ENCODE peak calls at places on chromosomes 6 and 20, in seven cellular contexts. One of them, this sample, is unnamed.

GRCh38 chr6:101539510-101540245 is 146.2 kb downstream of the GRIK2 start:
- DNase-seq in germinal center: no peak
- DNase-seq in iPS DF 19.7: no peak
- DNase-seq in GM04503: peak
- DNase-seq in putamen: no peak
- DNase-seq in KG1: no peak
- DNase-seq in activated CD4-positive, alpha-beta T cell treated with anti-CD3 and anti-CD28 coated beads, Interleukin-2, amount 50 U/mL, for 24 hours: no peak
- DNase-seq in this sample: no peak

GRCh38 chr6:36131517-36132220 is 1.4 kb downstream of the MAPK13 start:
- DNase-seq in germinal center: peak
- DNase-seq in iPS DF 19.7: no peak
- DNase-seq in GM04503: no peak
- DNase-seq in putamen: no peak
- DNase-seq in KG1: no peak
- DNase-seq in activated CD4-positive, alpha-beta T cell treated with anti-CD3 and anti-CD28 coated beads, Interleukin-2, amount 50 U/mL, for 24 hours: no peak
- DNase-seq in this sample: peak

GRCh38 chr20:52847739-52848359 is 124.3 kb upstream of the TSHZ2 start:
- DNase-seq in germinal center: no peak
- DNase-seq in iPS DF 19.7: no peak
- DNase-seq in GM04503: no peak
- DNase-seq in putamen: no peak
- DNase-seq in KG1: no peak
- DNase-seq in activated CD4-positive, alpha-beta T cell treated with anti-CD3 and anti-CD28 coated beads, Interleukin-2, amount 50 U/mL, for 24 hours: no peak
- DNase-seq in this sample: no peak

GRCh38 chr6:128491643-128492206 is 28.7 kb downstream of the PTPRK start:
- DNase-seq in germinal center: no peak
- DNase-seq in iPS DF 19.7: no peak
- DNase-seq in GM04503: no peak
- DNase-seq in putamen: no peak
- DNase-seq in KG1: no peak
- DNase-seq in activated CD4-positive, alpha-beta T cell treated with anti-CD3 and anti-CD28 coated beads, Interleukin-2, amount 50 U/mL, for 24 hours: no peak
- DNase-seq in this sample: no peak

GRCh38 chr20:9838035-9838377 is 870 bp downstream of the PAK5 start:
- DNase-seq in germinal center: no peak
- DNase-seq in iPS DF 19.7: no peak
- DNase-seq in GM04503: no peak
- DNase-seq in putamen: peak
- DNase-seq in KG1: no peak
- DNase-seq in activated CD4-positive, alpha-beta T cell treated with anti-CD3 and anti-CD28 coated beads, Interleukin-2, amount 50 U/mL, for 24 hours: no peak
- DNase-seq in this sample: no peak

GRCh38 chr6:3455121-3455489 is 1.7 kb downstream of the SLC22A23 start:
- DNase-seq in germinal center: no peak
- DNase-seq in iPS DF 19.7: no peak
- DNase-seq in GM04503: no peak
- DNase-seq in putamen: peak
- DNase-seq in KG1: no peak
- DNase-seq in activated CD4-positive, alpha-beta T cell treated with anti-CD3 and anti-CD28 coated beads, Interleukin-2, amount 50 U/mL, for 24 hours: no peak
- DNase-seq in this sample: no peak

GRCh38 chr20:52083627-52084232 is 107.8 kb downstream of the ZFP64 start:
- DNase-seq in germinal center: peak
- DNase-seq in iPS DF 19.7: peak
- DNase-seq in GM04503: no peak
- DNase-seq in putamen: peak
- DNase-seq in KG1: no peak
- DNase-seq in activated CD4-positive, alpha-beta T cell treated with anti-CD3 and anti-CD28 coated beads, Interleukin-2, amount 50 U/mL, for 24 hours: no peak
- DNase-seq in this sample: peak

GRCh38 chr20:4437131-4437530 is 284.6 kb upstream of the PRND start:
- DNase-seq in germinal center: no peak
- DNase-seq in iPS DF 19.7: no peak
- DNase-seq in GM04503: no peak
- DNase-seq in putamen: no peak
- DNase-seq in KG1: no peak
- DNase-seq in activated CD4-positive, alpha-beta T cell treated with anti-CD3 and anti-CD28 coated beads, Interleukin-2, amount 50 U/mL, for 24 hours: no peak
- DNase-seq in this sample: no peak

GRCh38 chr6:44000164-44000842 is 126.9 kb downstream of the MRPL14 start:
- DNase-seq in germinal center: peak
- DNase-seq in iPS DF 19.7: no peak
- DNase-seq in GM04503: no peak
- DNase-seq in putamen: no peak
- DNase-seq in KG1: no peak
- DNase-seq in activated CD4-positive, alpha-beta T cell treated with anti-CD3 and anti-CD28 coated beads, Interleukin-2, amount 50 U/mL, for 24 hours: no peak
- DNase-seq in this sample: peak

GRCh38 chr20:15039088-15039762 is 701.8 kb upstream of the FLRT3 start:
- DNase-seq in germinal center: no peak
- DNase-seq in iPS DF 19.7: no peak
- DNase-seq in GM04503: no peak
- DNase-seq in putamen: no peak
- DNase-seq in KG1: no peak
- DNase-seq in activated CD4-positive, alpha-beta T cell treated with anti-CD3 and anti-CD28 coated beads, Interleukin-2, amount 50 U/mL, for 24 hours: no peak
- DNase-seq in this sample: no peak

GRCh38 chr6:36252005-36252404 is 17.9 kb upstream of the PNPLA1 start:
- DNase-seq in germinal center: no peak
- DNase-seq in iPS DF 19.7: no peak
- DNase-seq in GM04503: no peak
- DNase-seq in putamen: no peak
- DNase-seq in KG1: no peak
- DNase-seq in activated CD4-positive, alpha-beta T cell treated with anti-CD3 and anti-CD28 coated beads, Interleukin-2, amount 50 U/mL, for 24 hours: no peak
- DNase-seq in this sample: no peak

GRCh38 chr6:157620905-157621304 is 202.1 kb upstream of the SNX9 start:
- DNase-seq in germinal center: no peak
- DNase-seq in iPS DF 19.7: no peak
- DNase-seq in GM04503: no peak
- DNase-seq in putamen: no peak
- DNase-seq in KG1: no peak
- DNase-seq in activated CD4-positive, alpha-beta T cell treated with anti-CD3 and anti-CD28 coated beads, Interleukin-2, amount 50 U/mL, for 24 hours: no peak
- DNase-seq in this sample: no peak

GRCh38 chr6:12578097-12578496 is 138.5 kb upstream of the PHACTR1 start:
- DNase-seq in germinal center: no peak
- DNase-seq in iPS DF 19.7: no peak
- DNase-seq in GM04503: no peak
- DNase-seq in putamen: no peak
- DNase-seq in KG1: no peak
- DNase-seq in activated CD4-positive, alpha-beta T cell treated with anti-CD3 and anti-CD28 coated beads, Interleukin-2, amount 50 U/mL, for 24 hours: no peak
- DNase-seq in this sample: no peak

GRCh38 chr6:30075094-30075986 is at the start of gene RNF39:
- DNase-seq in germinal center: no peak
- DNase-seq in iPS DF 19.7: no peak
- DNase-seq in GM04503: no peak
- DNase-seq in putamen: no peak
- DNase-seq in KG1: no peak
- DNase-seq in activated CD4-positive, alpha-beta T cell treated with anti-CD3 and anti-CD28 coated beads, Interleukin-2, amount 50 U/mL, for 24 hours: no peak
- DNase-seq in this sample: no peak

GRCh38 chr6:5767471-5767870 is 239.3 kb downstream of the NRN1 start:
- DNase-seq in germinal center: no peak
- DNase-seq in iPS DF 19.7: no peak
- DNase-seq in GM04503: no peak
- DNase-seq in putamen: no peak
- DNase-seq in KG1: no peak
- DNase-seq in activated CD4-positive, alpha-beta T cell treated with anti-CD3 and anti-CD28 coated beads, Interleukin-2, amount 50 U/mL, for 24 hours: no peak
- DNase-seq in this sample: no peak

GRCh38 chr20:33947709-33948295 is 45.9 kb upstream of the RALY start:
- DNase-seq in germinal center: peak
- DNase-seq in iPS DF 19.7: peak
- DNase-seq in GM04503: no peak
- DNase-seq in putamen: no peak
- DNase-seq in KG1: no peak
- DNase-seq in activated CD4-positive, alpha-beta T cell treated with anti-CD3 and anti-CD28 coated beads, Interleukin-2, amount 50 U/mL, for 24 hours: no peak
- DNase-seq in this sample: peak

GRCh38 chr6:146650799-146651481 is 52.2 kb downstream of the ADGB start:
- DNase-seq in germinal center: no peak
- DNase-seq in iPS DF 19.7: no peak
- DNase-seq in GM04503: peak
- DNase-seq in putamen: no peak
- DNase-seq in KG1: no peak
- DNase-seq in activated CD4-positive, alpha-beta T cell treated with anti-CD3 and anti-CD28 coated beads, Interleukin-2, amount 50 U/mL, for 24 hours: no peak
- DNase-seq in this sample: no peak

GRCh38 chr6:150734235-150734634 is 131.3 kb upstream of the MTHFD1L start:
- DNase-seq in germinal center: no peak
- DNase-seq in iPS DF 19.7: no peak
- DNase-seq in GM04503: no peak
- DNase-seq in putamen: no peak
- DNase-seq in KG1: no peak
- DNase-seq in activated CD4-positive, alpha-beta T cell treated with anti-CD3 and anti-CD28 coated beads, Interleukin-2, amount 50 U/mL, for 24 hours: no peak
- DNase-seq in this sample: no peak

GRCh38 chr6:68368845-68369244 is 266.2 kb upstream of the ADGRB3 start:
- DNase-seq in germinal center: no peak
- DNase-seq in iPS DF 19.7: no peak
- DNase-seq in GM04503: no peak
- DNase-seq in putamen: no peak
- DNase-seq in KG1: no peak
- DNase-seq in activated CD4-positive, alpha-beta T cell treated with anti-CD3 and anti-CD28 coated beads, Interleukin-2, amount 50 U/mL, for 24 hours: no peak
- DNase-seq in this sample: no peak

GRCh38 chr6:37696841-37697735 is 595 bp downstream of the MDGA1 start:
- DNase-seq in germinal center: peak
- DNase-seq in iPS DF 19.7: no peak
- DNase-seq in GM04503: no peak
- DNase-seq in putamen: no peak
- DNase-seq in KG1: no peak
- DNase-seq in activated CD4-positive, alpha-beta T cell treated with anti-CD3 and anti-CD28 coated beads, Interleukin-2, amount 50 U/mL, for 24 hours: peak
- DNase-seq in this sample: peak

GRCh38 chr6:75852721-75853120 is 103.7 kb downstream of the MYO6 start:
- DNase-seq in germinal center: no peak
- DNase-seq in iPS DF 19.7: no peak
- DNase-seq in GM04503: no peak
- DNase-seq in putamen: no peak
- DNase-seq in KG1: no peak
- DNase-seq in activated CD4-positive, alpha-beta T cell treated with anti-CD3 and anti-CD28 coated beads, Interleukin-2, amount 50 U/mL, for 24 hours: no peak
- DNase-seq in this sample: no peak

GRCh38 chr6:152816055-152816454 is 65.5 kb downstream of the VIP start:
- DNase-seq in germinal center: no peak
- DNase-seq in iPS DF 19.7: no peak
- DNase-seq in GM04503: no peak
- DNase-seq in putamen: no peak
- DNase-seq in KG1: no peak
- DNase-seq in activated CD4-positive, alpha-beta T cell treated with anti-CD3 and anti-CD28 coated beads, Interleukin-2, amount 50 U/mL, for 24 hours: no peak
- DNase-seq in this sample: no peak

GRCh38 chr6:3389390-3390167 is 67.3 kb downstream of the SLC22A23 start:
- DNase-seq in germinal center: no peak
- DNase-seq in iPS DF 19.7: no peak
- DNase-seq in GM04503: peak
- DNase-seq in putamen: peak
- DNase-seq in KG1: no peak
- DNase-seq in activated CD4-positive, alpha-beta T cell treated with anti-CD3 and anti-CD28 coated beads, Interleukin-2, amount 50 U/mL, for 24 hours: no peak
- DNase-seq in this sample: no peak

GRCh38 chr6:36204068-36204753 is 7.7 kb downstream of the BRPF3 start:
- DNase-seq in germinal center: peak
- DNase-seq in iPS DF 19.7: no peak
- DNase-seq in GM04503: no peak
- DNase-seq in putamen: no peak
- DNase-seq in KG1: peak
- DNase-seq in activated CD4-positive, alpha-beta T cell treated with anti-CD3 and anti-CD28 coated beads, Interleukin-2, amount 50 U/mL, for 24 hours: no peak
- DNase-seq in this sample: no peak

GRCh38 chr20:62307226-62308101 is 4.7 kb downstream of the ADRM1 start:
- DNase-seq in germinal center: no peak
- DNase-seq in iPS DF 19.7: no peak
- DNase-seq in GM04503: no peak
- DNase-seq in putamen: no peak
- DNase-seq in KG1: no peak
- DNase-seq in activated CD4-positive, alpha-beta T cell treated with anti-CD3 and anti-CD28 coated beads, Interleukin-2, amount 50 U/mL, for 24 hours: no peak
- DNase-seq in this sample: no peak

GRCh38 chr6:127118505-127119360 is at the start of gene RSPO3:
- DNase-seq in germinal center: no peak
- DNase-seq in iPS DF 19.7: no peak
- DNase-seq in GM04503: no peak
- DNase-seq in putamen: no peak
- DNase-seq in KG1: no peak
- DNase-seq in activated CD4-positive, alpha-beta T cell treated with anti-CD3 and anti-CD28 coated beads, Interleukin-2, amount 50 U/mL, for 24 hours: no peak
- DNase-seq in this sample: no peak

GRCh38 chr20:51979226-51979625 is 176.9 kb upstream of the SALL4 start:
- DNase-seq in germinal center: no peak
- DNase-seq in iPS DF 19.7: no peak
- DNase-seq in GM04503: no peak
- DNase-seq in putamen: no peak
- DNase-seq in KG1: no peak
- DNase-seq in activated CD4-positive, alpha-beta T cell treated with anti-CD3 and anti-CD28 coated beads, Interleukin-2, amount 50 U/mL, for 24 hours: no peak
- DNase-seq in this sample: no peak

GRCh38 chr6:41373367-41373918 is 38.0 kb downstream of the NCR2 start:
- DNase-seq in germinal center: no peak
- DNase-seq in iPS DF 19.7: no peak
- DNase-seq in GM04503: no peak
- DNase-seq in putamen: no peak
- DNase-seq in KG1: no peak
- DNase-seq in activated CD4-positive, alpha-beta T cell treated with anti-CD3 and anti-CD28 coated beads, Interleukin-2, amount 50 U/mL, for 24 hours: no peak
- DNase-seq in this sample: no peak

GRCh38 chr6:165643015-165643414 is 20.0 kb downstream of the PDE10A start:
- DNase-seq in germinal center: no peak
- DNase-seq in iPS DF 19.7: no peak
- DNase-seq in GM04503: no peak
- DNase-seq in putamen: no peak
- DNase-seq in KG1: no peak
- DNase-seq in activated CD4-positive, alpha-beta T cell treated with anti-CD3 and anti-CD28 coated beads, Interleukin-2, amount 50 U/mL, for 24 hours: no peak
- DNase-seq in this sample: no peak

GRCh38 chr6:13427838-13428527 is 59.4 kb downstream of the GFOD1 start:
- DNase-seq in germinal center: peak
- DNase-seq in iPS DF 19.7: no peak
- DNase-seq in GM04503: no peak
- DNase-seq in putamen: no peak
- DNase-seq in KG1: no peak
- DNase-seq in activated CD4-positive, alpha-beta T cell treated with anti-CD3 and anti-CD28 coated beads, Interleukin-2, amount 50 U/mL, for 24 hours: peak
- DNase-seq in this sample: peak

GRCh38 chr20:62885808-62886708 is 24.4 kb upstream of the TCFL5 start:
- DNase-seq in germinal center: no peak
- DNase-seq in iPS DF 19.7: no peak
- DNase-seq in GM04503: no peak
- DNase-seq in putamen: no peak
- DNase-seq in KG1: no peak
- DNase-seq in activated CD4-positive, alpha-beta T cell treated with anti-CD3 and anti-CD28 coated beads, Interleukin-2, amount 50 U/mL, for 24 hours: no peak
- DNase-seq in this sample: no peak

GRCh38 chr6:104921896-104922295 is 35.0 kb upstream of the LIN28B start:
- DNase-seq in germinal center: no peak
- DNase-seq in iPS DF 19.7: no peak
- DNase-seq in GM04503: no peak
- DNase-seq in putamen: no peak
- DNase-seq in KG1: no peak
- DNase-seq in activated CD4-positive, alpha-beta T cell treated with anti-CD3 and anti-CD28 coated beads, Interleukin-2, amount 50 U/mL, for 24 hours: no peak
- DNase-seq in this sample: no peak

GRCh38 chr6:21586760-21587181 is 6.8 kb upstream of the SOX4 start:
- DNase-seq in germinal center: peak
- DNase-seq in iPS DF 19.7: no peak
- DNase-seq in GM04503: no peak
- DNase-seq in putamen: no peak
- DNase-seq in KG1: no peak
- DNase-seq in activated CD4-positive, alpha-beta T cell treated with anti-CD3 and anti-CD28 coated beads, Interleukin-2, amount 50 U/mL, for 24 hours: no peak
- DNase-seq in this sample: no peak

GRCh38 chr6:26296556-26296856 is 68.5 kb upstream of the BTN3A2 start:
- DNase-seq in germinal center: no peak
- DNase-seq in iPS DF 19.7: no peak
- DNase-seq in GM04503: no peak
- DNase-seq in putamen: no peak
- DNase-seq in KG1: no peak
- DNase-seq in activated CD4-positive, alpha-beta T cell treated with anti-CD3 and anti-CD28 coated beads, Interleukin-2, amount 50 U/mL, for 24 hours: no peak
- DNase-seq in this sample: no peak

GRCh38 chr20:32465092-32465900 is 107.2 kb downstream of the ASXL1 start:
- DNase-seq in germinal center: no peak
- DNase-seq in iPS DF 19.7: no peak
- DNase-seq in GM04503: no peak
- DNase-seq in putamen: no peak
- DNase-seq in KG1: no peak
- DNase-seq in activated CD4-positive, alpha-beta T cell treated with anti-CD3 and anti-CD28 coated beads, Interleukin-2, amount 50 U/mL, for 24 hours: no peak
- DNase-seq in this sample: no peak

GRCh38 chr6:33428219-33428890 is 8.5 kb downstream of the SYNGAP1 start:
- DNase-seq in germinal center: peak
- DNase-seq in iPS DF 19.7: no peak
- DNase-seq in GM04503: no peak
- DNase-seq in putamen: no peak
- DNase-seq in KG1: no peak
- DNase-seq in activated CD4-positive, alpha-beta T cell treated with anti-CD3 and anti-CD28 coated beads, Interleukin-2, amount 50 U/mL, for 24 hours: peak
- DNase-seq in this sample: peak

GRCh38 chr6:142551145-142551811 is 249.5 kb downstream of the ADGRG6 start:
- DNase-seq in germinal center: no peak
- DNase-seq in iPS DF 19.7: no peak
- DNase-seq in GM04503: no peak
- DNase-seq in putamen: no peak
- DNase-seq in KG1: no peak
- DNase-seq in activated CD4-positive, alpha-beta T cell treated with anti-CD3 and anti-CD28 coated beads, Interleukin-2, amount 50 U/mL, for 24 hours: no peak
- DNase-seq in this sample: peak